ENCODE peak calls at places on chromosomes 4 and X, in seven cellular contexts. E is fibroblast of lung, J is PC-9, W is fibroblast of mammary gland, S is mucosa of descending colon, H is NT2/D1, G is vagina. B is an unnamed sample.
A peak's percentile ranks its signal among the peaks of the same experiment; 100 is the strongest.

GRCh38 chr4:144090744-144091143 is 49.8 kb downstream of the GYPA start:
- DNase-seq in J (no peak), H (no peak), E (no peak), G (no peak), W (no peak), S (no peak), B (no peak)

GRCh38 chr4:604131-604530 is 21.2 kb upstream of the PDE6B start:
- DNase-seq in E (no peak), G (no peak), W (no peak), J (no peak), S (no peak), H (no peak), B (no peak)

GRCh38 chrX:39574178-39574577 is 523.6 kb downstream of the BCOR start:
- DNase-seq in S (no peak), G (no peak), J (no peak), W (no peak), H (no peak), E (no peak), B (no peak)

GRCh38 chr4:182325848-182326255 is 82.7 kb downstream of the TENM3 start:
- DNase-seq in G (no peak), H (no peak), J (no peak), S (no peak), E (no peak), W (no peak), B (no peak)

GRCh38 chr4:176425035-176425434 is 105.3 kb downstream of the SPCS3 start:
- DNase-seq in S (no peak), J (no peak), E (peak; percentile 81), G (no peak), H (no peak), W (peak; percentile 48), B (no peak)

GRCh38 chrX:22542641-22543040 is 269.9 kb downstream of the CBLL2 start:
- DNase-seq in G (no peak), W (peak; percentile 50), E (peak; percentile 44), J (no peak), H (no peak), S (no peak), B (no peak)

GRCh38 chr4:5462896-5463295 is 245.5 kb downstream of the EVC2 start:
- DNase-seq in S (no peak), J (no peak), G (no peak), H (no peak), W (no peak), E (no peak), B (no peak)

GRCh38 chr4:111641813-111642579 is 503.3 kb upstream of the FAM241A start:
- DNase-seq in G (no peak), W (peak; percentile 95), J (peak; percentile 84), S (peak; percentile 30), E (peak; percentile 81), H (peak; percentile 75), B (peak; percentile 49)

GRCh38 chr4:1766336-1767057 is 26.6 kb upstream of the FGFR3 start:
- DNase-seq in G (no peak), E (no peak), J (peak; percentile 57), H (no peak), W (no peak), S (no peak), B (peak; percentile 92)

GRCh38 chr4:118280501-118281218 is 72.1 kb downstream of the PRSS12 start:
- DNase-seq in H (peak; percentile 40), S (no peak), G (no peak), W (peak; percentile 81), E (peak; percentile 78), J (peak; percentile 54), B (peak; percentile 37)

GRCh38 chr4:85824166-85824945 is 349.4 kb downstream of the ARHGAP24 start:
- DNase-seq in J (no peak), E (peak; percentile 6), S (no peak), W (no peak), G (no peak), H (no peak), B (no peak)

GRCh38 chr4:8315343-8316250 is 46.0 kb downstream of the HTRA3 start:
- DNase-seq in J (peak; percentile 84), W (peak; percentile 75), E (peak; percentile 81), S (no peak), G (peak; percentile 86), H (peak; percentile 72), B (peak; percentile 86)

GRCh38 chr4:166724369-166724768 is 509.9 kb downstream of the SPOCK3 start:
- DNase-seq in W (no peak), G (no peak), J (no peak), E (no peak), H (no peak), S (no peak), B (no peak)

GRCh38 chr4:166726832-166727231 is 507.5 kb downstream of the SPOCK3 start:
- DNase-seq in W (no peak), E (no peak), J (no peak), G (no peak), H (no peak), S (no peak), B (no peak)

GRCh38 chr4:166723532-166724140 is 510.7 kb downstream of the SPOCK3 start:
- DNase-seq in E (no peak), H (no peak), S (no peak), J (no peak), W (no peak), G (no peak), B (no peak)
- H3K4me3 ChIP-seq in E (no peak overlapping the region), H (no peak overlapping the region), S (no peak overlapping the region), J (no peak overlapping the region), W (no peak overlapping the region), G (no peak overlapping the region), B (no peak overlapping the region)

DNA sequence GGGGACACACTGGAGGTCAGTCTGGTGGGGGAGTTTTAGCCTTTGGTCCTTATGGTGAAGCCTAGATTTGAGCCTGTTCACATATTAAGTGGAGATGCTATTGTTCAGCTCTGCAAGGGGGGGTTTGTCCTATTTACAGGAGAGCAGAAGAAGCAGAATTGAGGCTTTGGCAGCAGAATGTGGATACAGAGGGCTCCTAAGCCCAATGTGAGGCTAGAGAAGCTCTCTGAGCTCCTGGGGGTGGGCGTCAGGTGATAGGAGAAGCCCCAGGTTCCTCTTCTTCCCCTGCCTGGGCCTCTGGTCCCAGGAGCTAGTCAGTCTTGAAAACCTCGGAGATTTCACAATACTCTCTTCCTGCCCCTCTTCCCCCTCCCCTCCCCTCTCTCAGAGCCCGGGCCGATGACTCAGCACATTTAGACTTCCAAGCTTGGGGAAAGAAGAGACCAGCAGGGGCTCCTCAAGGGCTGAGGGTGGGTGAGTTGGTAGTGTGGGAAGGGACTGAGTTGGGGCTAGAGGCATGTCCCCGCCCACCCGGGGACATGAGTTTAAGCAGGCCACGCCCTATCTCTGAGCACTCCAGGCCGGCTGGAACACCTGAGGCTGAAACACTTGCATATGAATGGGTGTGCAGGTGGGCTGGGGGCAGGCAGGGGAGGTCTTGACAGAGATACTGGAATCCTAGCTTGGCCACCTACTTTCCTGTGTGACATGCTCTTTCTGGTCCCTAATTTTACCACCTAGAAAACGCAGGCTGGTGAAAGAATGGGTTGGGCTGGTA is 3.4 kb downstream of the TFE3 start:
- DNase-seq in H (peak; percentile 97), G (peak; percentile 96), E (peak; percentile 93), S (peak; percentile 43), W (peak; percentile 94), J (peak; percentile 84), B (peak; percentile 94)
- H3K4me3 ChIP-seq in H (peak overlapping the region; percentile 22), G (peak overlapping the region; percentile 83), E (peak overlapping the region; percentile 63), S (no peak overlapping the region), W (peak overlapping the region; percentile 77), J (peak overlapping the region; percentile 58), B (peak overlapping the region; percentile 27)

DNA sequence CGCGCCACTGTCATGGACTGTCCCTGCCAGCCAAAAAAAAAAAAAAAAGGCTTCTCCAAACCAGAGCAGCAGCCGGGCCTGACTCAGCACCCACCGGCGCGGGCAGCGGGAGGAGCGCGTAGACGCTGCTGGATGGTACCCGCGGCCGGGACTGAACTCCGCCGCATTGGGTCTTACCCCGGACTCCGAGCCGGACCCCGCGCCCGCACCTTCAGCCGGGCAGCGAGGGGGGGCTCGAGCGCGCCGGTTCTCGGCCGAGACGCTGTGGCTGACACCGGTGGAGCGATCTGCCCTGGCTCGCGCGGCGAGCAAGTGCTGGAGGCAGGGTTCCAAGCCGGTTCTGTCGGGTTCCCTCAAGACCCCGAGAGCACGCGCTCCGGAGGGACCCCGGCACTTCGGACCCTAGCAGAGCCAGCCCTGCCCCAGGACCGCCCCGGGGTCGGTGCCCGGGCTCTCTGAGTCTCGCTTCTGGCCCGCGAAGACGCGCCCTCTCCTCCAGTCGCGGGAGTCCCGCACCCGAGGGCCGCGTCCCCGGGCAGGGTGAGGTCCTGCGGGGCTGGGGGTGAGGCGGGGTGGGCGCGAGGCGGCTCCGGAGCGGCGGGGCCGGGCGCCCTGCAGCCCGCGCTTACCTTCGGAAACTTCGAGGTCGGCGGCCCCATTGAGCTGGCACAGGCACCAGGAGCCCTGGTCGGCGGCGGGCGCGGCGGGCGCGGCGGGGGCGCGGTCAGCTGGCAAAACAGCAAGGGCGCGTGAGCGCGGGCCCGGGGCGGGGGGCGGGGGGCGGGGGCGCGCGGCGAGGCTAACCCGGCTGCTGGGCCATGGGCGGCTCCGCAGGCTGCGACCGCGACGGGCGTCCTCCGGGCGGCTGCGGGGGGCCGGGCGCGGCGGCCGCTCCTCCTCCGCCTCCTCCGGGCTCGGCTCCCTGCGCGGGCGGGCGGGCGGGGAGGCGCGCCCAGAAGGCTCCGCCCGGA is 11.8 kb upstream of the MAN2B2 start:
- DNase-seq in H (no peak), G (no peak), S (peak; percentile 59), J (no peak), W (no peak), E (peak; percentile 30), B (peak; percentile 91)
- H3K4me3 ChIP-seq in H (peak overlapping the region; percentile 44), G (peak overlapping the region; percentile 55), S (no peak overlapping the region), J (peak overlapping the region; percentile 58), W (no peak overlapping the region), E (no peak overlapping the region), B (peak overlapping the region; percentile 36)

DNA sequence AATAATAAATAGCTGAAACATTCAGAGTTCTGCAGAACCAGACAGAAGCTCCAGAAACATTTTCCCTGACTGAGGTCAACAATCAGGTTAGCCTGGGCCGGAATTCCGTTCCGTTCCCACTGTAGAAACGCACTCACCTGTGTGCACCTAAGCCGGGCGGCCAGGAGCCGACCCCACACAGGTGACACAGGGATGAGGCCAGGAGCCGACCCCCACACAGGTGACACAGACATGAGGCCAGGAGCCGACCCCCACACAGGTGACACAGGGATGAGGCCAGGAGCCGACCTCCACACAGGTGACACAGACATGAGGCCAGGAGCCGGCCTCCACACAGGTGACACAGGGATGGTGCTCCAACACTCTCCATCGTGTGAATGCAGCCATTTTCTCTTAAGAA is 21.9 kb downstream of the FAT1 start:
- DNase-seq in H (no peak), W (no peak), E (no peak), G (no peak), S (no peak), J (no peak), B (no peak)
- H3K4me3 ChIP-seq in H (no peak overlapping the region), W (no peak overlapping the region), E (no peak overlapping the region), G (no peak overlapping the region), S (no peak overlapping the region), J (no peak overlapping the region), B (no peak overlapping the region)

GRCh38 chr4:40576651-40577480 is 52.8 kb downstream of the RBM47 start:
- DNase-seq in W (peak; percentile 96), S (peak; percentile 82), G (no peak), E (peak; percentile 96), H (no peak), J (peak; percentile 97), B (no peak)
- H3K4me3 ChIP-seq in W (no peak overlapping the region), S (no peak overlapping the region), G (no peak overlapping the region), E (no peak overlapping the region), H (no peak overlapping the region), J (peak overlapping the region; percentile 28), B (no peak overlapping the region)

GRCh38 chr4:27506401-27506800 is 645.8 kb downstream of the STIM2 start:
- DNase-seq in W (no peak), E (no peak), J (no peak), G (no peak), S (no peak), H (no peak), B (no peak)
- H3K4me3 ChIP-seq in W (no peak overlapping the region), E (no peak overlapping the region), J (no peak overlapping the region), G (no peak overlapping the region), S (no peak overlapping the region), H (no peak overlapping the region), B (no peak overlapping the region)